ENCODE peak calls at places on chromosomes 7 and 10, in six cellular contexts. N, F, L, W, V and Y are unnamed samples.

GRCh38 chr10:15169555-15170407 is 1.3 kb upstream of the NMT2 start:
- DNase-seq in N (peak; percentile 7), F (no peak), L (peak; percentile 29), W (peak; percentile 67), V (no peak), Y (no peak)

GRCh38 chr7:5425507-5426225 is 2.0 kb upstream of the TNRC18 start:
- DNase-seq in N (peak; percentile 89), F (peak; percentile 75), L (peak; percentile 88), W (no peak), V (peak; percentile 87), Y (peak; percentile 70)

GRCh38 chr7:50921114-50921513 is 138.4 kb upstream of the GRB10 start:
- DNase-seq in N (no peak), F (no peak), L (no peak), W (no peak), V (no peak), Y (peak; percentile 35)

GRCh38 chr10:121165276-121165675 is 314.1 kb downstream of the WDR11 start:
- DNase-seq in N (no peak), F (no peak), L (no peak), W (no peak), V (no peak), Y (no peak)

GRCh38 chr7:149289856-149290255 is 27.9 kb downstream of the ZNF783 start:
- DNase-seq in N (no peak), F (peak; percentile 10), L (no peak), W (no peak), V (no peak), Y (no peak)

GRCh38 chr7:130732980-130733865 is 784 bp downstream of the KLF14 start:
- DNase-seq in N (peak; percentile 70), F (peak; percentile 61), L (no peak), W (peak; percentile 24), V (peak; percentile 9), Y (peak; percentile 59)

GRCh38 chr7:79874797-79875196 is 259.8 kb upstream of the GNAI1 start:
- DNase-seq in N (no peak), F (no peak), L (no peak), W (no peak), V (no peak), Y (no peak)

GRCh38 chr10:124006526-124006925 is 86.9 kb downstream of the CHST15 start:
- DNase-seq in N (no peak), F (peak; percentile 6), L (no peak), W (no peak), V (no peak), Y (no peak)

GRCh38 chr7:151452141-151452571 is 12.2 kb upstream of the CRYGN start:
- DNase-seq in N (no peak), F (peak; percentile 25), L (no peak), W (no peak), V (no peak), Y (no peak)

GRCh38 chr10:129476431-129476830 is 9.4 kb downstream of the MGMT start:
- DNase-seq in N (no peak), F (no peak), L (no peak), W (no peak), V (no peak), Y (no peak)

GRCh38 chr10:120597902-120598301 is 140.9 kb downstream of the PLPP4 start:
- DNase-seq in N (no peak), F (no peak), L (no peak), W (no peak), V (no peak), Y (no peak)

GRCh38 chr10:45294681-45295080 is 20.7 kb downstream of the OR13A1 start:
- DNase-seq in N (no peak), F (no peak), L (no peak), W (no peak), V (no peak), Y (no peak)

GRCh38 chr10:48453451-48454301 is 147.2 kb downstream of the MAPK8 start:
- DNase-seq in N (no peak), F (no peak), L (no peak), W (no peak), V (no peak), Y (no peak)

GRCh38 chr10:88314362-88314761 is 268.8 kb downstream of the RNLS start:
- DNase-seq in N (no peak), F (no peak), L (no peak), W (no peak), V (no peak), Y (no peak)

GRCh38 chr10:79176949-79177602 is 108.3 kb downstream of the ZMIZ1 start:
- DNase-seq in N (no peak), F (no peak), L (peak; percentile 65), W (no peak), V (no peak), Y (no peak)

GRCh38 chr10:14740684-14741247 is 33.9 kb downstream of the FAM107B start:
- DNase-seq in N (no peak), F (no peak), L (no peak), W (peak; percentile 52), V (no peak), Y (no peak)

GRCh38 chr7:130366561-130366960 is 13.7 kb upstream of the CPA1 start:
- DNase-seq in N (no peak), F (no peak), L (no peak), W (no peak), V (no peak), Y (no peak)

GRCh38 chr7:16916111-16916639 is 34.4 kb upstream of the AGR3 start:
- DNase-seq in N (no peak), F (no peak), L (no peak), W (no peak), V (peak; percentile 75), Y (no peak)

GRCh38 chr7:64889686-64890162 is 13.3 kb upstream of the ZNF273 start:
- DNase-seq in N (no peak), F (no peak), L (no peak), W (no peak), V (no peak), Y (no peak)

GRCh38 chr7:132436121-132436520 is 140.1 kb downstream of the PLXNA4 start:
- DNase-seq in N (no peak), F (no peak), L (no peak), W (no peak), V (no peak), Y (no peak)

GRCh38 chr10:32600317-32600716 is 154.4 kb downstream of the CCDC7 start:
- DNase-seq in N (no peak), F (no peak), L (no peak), W (no peak), V (no peak), Y (no peak)

GRCh38 chr10:93103953-93104352 is 30.3 kb downstream of the CYP26A1 start:
- DNase-seq in N (no peak), F (no peak), L (no peak), W (no peak), V (no peak), Y (no peak)
- H3K4me1 ChIP-seq in N (no peaks in the 10 kb centered on the region), F (no peaks in the 10 kb centered on the region), L (peaks cover 27% of the 10 kb centered on the region), W (no peaks in the 10 kb centered on the region), V (peaks cover 12% of the 10 kb centered on the region), Y (no peaks in the 10 kb centered on the region)

DNA sequence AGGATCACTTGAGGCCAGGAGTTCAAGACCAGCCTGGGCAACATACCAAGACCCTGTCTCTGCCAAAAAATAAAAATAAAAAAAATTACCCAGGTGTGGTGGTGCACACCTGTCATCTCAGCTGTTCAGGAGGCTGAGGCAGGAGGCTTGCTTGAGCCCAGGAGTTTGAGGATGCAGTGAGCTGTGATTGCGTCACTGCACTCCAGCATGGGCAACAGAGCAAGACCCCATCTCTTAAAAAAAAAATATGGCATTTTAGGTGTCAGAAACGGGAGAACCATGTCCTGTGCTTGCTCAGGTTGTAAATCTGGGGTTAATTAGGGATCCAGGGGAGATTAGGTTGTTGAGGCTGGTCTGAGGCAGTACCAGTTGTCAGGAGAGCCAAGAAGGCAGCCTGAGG is 64.9 kb downstream of the GTF2IRD1 start:
- DNase-seq in N (no peak), F (no peak), L (no peak), W (no peak), V (no peak), Y (no peak)
- TF ChIP-seq CTCF in N (no peak), F (no peak), L (no peak), W (no peak), V (no peak), Y (no peak)

GRCh38 chr10:74898201-74898976 is 72.0 kb downstream of the KAT6B start:
- DNase-seq in N (no peak), F (no peak), L (peak; percentile 28), W (peak; percentile 31), V (peak; percentile 36), Y (no peak)

GRCh38 chr10:74901240-74901827 is 74.9 kb downstream of the KAT6B start:
- DNase-seq in N (no peak), F (no peak), L (no peak), W (no peak), V (no peak), Y (no peak)

GRCh38 chr10:74900297-74900696 is 73.9 kb downstream of the KAT6B start:
- DNase-seq in N (no peak), F (no peak), L (no peak), W (peak; percentile 30), V (no peak), Y (no peak)

GRCh38 chr10:74903491-74903890 is 77.1 kb downstream of the KAT6B start:
- DNase-seq in N (no peak), F (no peak), L (no peak), W (no peak), V (no peak), Y (no peak)

DNA sequence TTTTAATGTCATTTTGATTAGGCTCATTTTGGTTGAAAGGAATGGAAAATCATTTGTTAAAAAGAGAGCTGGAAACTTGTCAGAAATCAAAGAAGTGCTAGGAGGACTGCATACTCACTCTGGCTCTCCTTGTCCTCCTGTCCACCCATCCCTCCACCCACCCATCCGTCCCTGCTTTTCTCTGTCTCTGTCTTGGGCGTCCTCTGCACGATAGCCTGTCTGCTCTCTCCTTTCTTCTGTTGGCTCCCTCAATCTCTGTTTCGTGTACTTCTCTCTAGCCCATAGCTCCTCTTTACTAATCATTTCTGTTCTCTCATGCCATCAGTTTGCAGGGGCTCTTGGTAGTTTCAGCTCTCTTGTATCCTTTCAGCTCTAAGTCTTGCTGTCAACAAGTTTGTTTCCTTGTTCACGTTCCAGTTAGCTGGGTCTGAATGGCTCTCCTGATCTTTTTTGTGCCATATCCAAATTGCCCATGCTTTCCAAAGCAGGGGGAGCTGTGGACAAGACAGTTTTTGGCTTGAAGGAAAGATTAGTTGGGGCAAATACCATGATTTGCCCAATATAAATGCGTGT is 75.6 kb downstream of the KAT6B start:
- DNase-seq in N (no peak), F (no peak), L (no peak), W (no peak), V (no peak), Y (no peak)
- H3K4me1 ChIP-seq in N (peaks cover 14% of the 10 kb centered on the region), F (no peaks in the 10 kb centered on the region), L (peaks cover 15% of the 10 kb centered on the region), W (peaks cover 19% of the 10 kb centered on the region), V (peaks cover 20% of the 10 kb centered on the region), Y (peaks cover 7% of the 10 kb centered on the region)

DNA sequence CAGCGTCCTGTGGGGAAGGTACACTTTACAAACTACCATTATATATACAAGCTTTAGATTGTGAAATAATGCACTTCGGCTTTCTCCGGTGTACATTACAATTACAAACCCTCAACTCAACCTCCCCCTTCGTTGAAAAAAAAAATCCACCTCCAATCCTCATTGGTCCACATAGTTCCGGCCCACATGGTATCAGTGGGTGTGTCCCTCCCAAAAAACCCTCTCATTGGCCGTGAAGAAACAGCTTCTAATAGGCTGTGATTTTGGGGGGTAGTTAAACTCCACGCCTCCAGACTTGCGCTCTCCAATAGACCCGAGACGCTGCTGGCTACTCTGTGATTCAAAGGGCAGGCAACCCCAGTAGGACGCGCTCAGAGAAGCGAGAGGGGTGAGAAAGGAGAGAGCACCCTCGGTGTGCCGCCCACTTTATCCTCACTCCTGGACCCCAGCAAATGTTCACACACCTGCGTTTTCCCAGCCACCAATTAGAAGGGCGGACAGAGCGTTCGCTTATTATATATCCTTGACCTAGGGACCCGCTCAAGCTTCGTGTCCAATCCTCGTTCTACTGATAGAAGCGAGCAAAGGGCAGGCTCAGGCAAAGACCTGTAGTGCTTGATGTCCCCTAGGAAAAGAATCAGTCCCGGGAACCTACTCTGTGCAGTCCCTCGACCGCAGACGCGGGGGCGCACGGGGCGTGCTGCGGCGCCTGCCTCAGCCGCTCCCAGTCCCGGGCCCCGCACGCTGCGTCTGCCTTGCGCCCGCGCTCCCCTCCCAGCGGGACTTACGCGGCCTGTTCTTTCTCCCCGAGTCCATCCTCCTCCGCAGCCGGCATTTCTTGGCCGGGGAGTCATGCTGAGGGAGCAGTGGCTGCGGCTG is 991 bp downstream of the PANK1 start:
- DNase-seq in N (peak; percentile 95), F (peak; percentile 95), L (peak; percentile 99), W (peak; percentile 90), V (peak; percentile 95), Y (peak; percentile 75)
- TF ChIP-seq CTCF in N (peak; percentile 19), F (peak; percentile 17), L (peak; percentile 4), W (no peak), V (no peak), Y (no peak)